ENCODE peak calls at places on chromosomes 5 and 9, in nine cellular contexts. L is fibroblast of lung; Y is type B pancreatic cell; Z is ovary; A is mammary epithelial cell; D is activated CD8-positive, alpha-beta memory T cell treated with anti-CD3 and anti-CD28 coated beads for 4 hours; G is stimulated activated CD4-positive, alpha-beta T cell treated with anti-CD3 and anti-CD28 coated beads, Interleukin-2, amount 100 ng/mL, for 24 hours; I is stimulated activated CD8-positive, alpha-beta memory T cell treated with anti-CD3 and anti-CD28 coated beads, Interleukin-7, amount 100 ng/mL, for 1 hour; F is upper lobe of left lung. J is an unnamed sample.

GRCh38 chr9:110995511-110996340 is 42.5 kb downstream of the LPAR1 start:
- DNase-seq in D (no peak), F (no peak), I (no peak), Z (no peak), L (peak; percentile 66), Y (no peak), A (no peak), G (no peak), J (no peak)

GRCh38 chr9:130666393-130667116 is 2.2 kb downstream of the PRDM12 start:
- DNase-seq in L (no peak), I (no peak), A (no peak), F (peak; percentile 82), G (no peak), Z (no peak), Y (no peak), D (no peak), J (peak; percentile 70)

GRCh38 chr5:57663466-57663865 is 180.9 kb upstream of the ACTBL2 start:
- DNase-seq in D (no peak), Z (no peak), Y (no peak), G (no peak), A (no peak), L (no peak), F (no peak), I (no peak), J (no peak)

GRCh38 chr5:16160706-16161105 is 18.9 kb downstream of the MARCHF11 start:
- DNase-seq in L (peak; percentile 52), D (no peak), Z (no peak), G (no peak), Y (no peak), F (no peak), I (no peak), A (peak; percentile 41), J (peak; percentile 43)

GRCh38 chr5:169097374-169097831 is 203.5 kb downstream of the SLIT3 start:
- DNase-seq in Y (no peak), I (no peak), G (no peak), D (no peak), A (no peak), Z (no peak), L (peak; percentile 69), F (peak; percentile 1), J (no peak)

GRCh38 chr5:35029333-35029732 is 18.4 kb downstream of the AGXT2 start:
- DNase-seq in Y (no peak), I (no peak), Z (no peak), L (peak; percentile 86), G (no peak), D (no peak), F (no peak), A (peak; percentile 33), J (no peak)

GRCh38 chr5:115542076-115542475 is 2.5 kb downstream of the FEM1C start:
- DNase-seq in F (no peak), D (no peak), Y (no peak), I (no peak), Z (no peak), L (no peak), A (no peak), G (no peak), J (no peak)

GRCh38 chr5:149453618-149454415 is 74.7 kb upstream of the IL17B start:
- DNase-seq in D (no peak), F (no peak), Z (no peak), A (no peak), G (no peak), I (no peak), L (no peak), Y (no peak), J (no peak)

GRCh38 chr5:59206132-59206581 is 623.3 kb downstream of the RAB3C start:
- DNase-seq in Z (no peak), A (peak; percentile 46), L (peak; percentile 91), Y (no peak), I (no peak), F (no peak), D (no peak), G (no peak), J (no peak)

GRCh38 chr5:56253924-56254323 is 20.8 kb upstream of the ANKRD55 start:
- DNase-seq in I (no peak), L (no peak), A (no peak), D (no peak), G (no peak), F (no peak), Z (no peak), Y (no peak), J (no peak)

GRCh38 chr5:57258052-57258451 is 84.2 kb downstream of the GPBP1 start:
- DNase-seq in A (no peak), G (no peak), Y (no peak), L (no peak), D (no peak), F (no peak), I (no peak), Z (no peak), J (no peak)

GRCh38 chr9:120874226-120874839 is 2.7 kb downstream of the PHF19 start:
- DNase-seq in F (no peak), L (no peak), G (no peak), A (no peak), Y (no peak), I (no peak), D (no peak), Z (no peak), J (no peak)

GRCh38 chr9:75548871-75549270 is 341.6 kb upstream of the PCSK5 start:
- DNase-seq in F (no peak), Z (no peak), A (no peak), L (no peak), I (no peak), D (no peak), G (no peak), Y (no peak), J (no peak)

GRCh38 chr9:115764649-115765048 is 388.9 kb upstream of the PAPPA start:
- DNase-seq in L (peak; percentile 71), F (no peak), D (no peak), G (no peak), Y (no peak), I (no peak), A (no peak), Z (no peak), J (no peak)

GRCh38 chr5:94345257-94345656 is 273.1 kb downstream of the KIAA0825 start:
- DNase-seq in Y (no peak), G (no peak), Z (no peak), L (no peak), F (no peak), I (no peak), D (no peak), A (no peak), J (no peak)

GRCh38 chr9:121199921-121200320 is 1.7 kb downstream of the RAB14 start:
- DNase-seq in G (no peak), L (peak; percentile 38), Z (no peak), A (peak; percentile 39), D (no peak), I (no peak), Y (no peak), F (no peak), J (no peak)

J was measured in ecto neural progenitor cell.